ENCODE peak calls at places on chromosomes 13 and 19, in four cellular contexts. C is Peyer's patch, P is uterus, Y is IMR-90. A is an unnamed sample.

GRCh38 chr19:49558591-49558990 is 21.8 kb downstream of the NOSIP start:
- DNase-seq in P (no peak), C (no peak), Y (no peak), A (no peak)

GRCh38 chr13:95146486-95146885 is 154.8 kb downstream of the ABCC4 start:
- DNase-seq in Y (no peak), P (no peak), C (no peak), A (no peak)

GRCh38 chr13:107587681-107588080 is 627.7 kb downstream of the LIG4 start:
- DNase-seq in C (no peak), Y (no peak), P (no peak), A (no peak)

GRCh38 chr19:1172353-1173159 is 1.5 kb downstream of the SBNO2 start:
- DNase-seq in Y (peak), P (peak), C (peak), A (no peak)

GRCh38 chr13:79658333-79658975 is 177.5 kb downstream of the NDFIP2 start:
- DNase-seq in Y (no peak), P (no peak), C (no peak), A (no peak)

GRCh38 chr13:34230271-34230670 is 412.3 kb downstream of the RFC3 start:
- DNase-seq in P (no peak), C (no peak), Y (no peak), A (no peak)

GRCh38 chr13:70380809-70381208 is 272.6 kb upstream of the KLHL1 start:
- DNase-seq in P (no peak), C (no peak), Y (no peak), A (no peak)

GRCh38 chr19:485583-486236 is 10.6 kb upstream of the MADCAM1 start:
- DNase-seq in C (no peak), Y (no peak), P (no peak), A (no peak)

GRCh38 chr19:47240996-47241918 is 10.3 kb upstream of the BBC3 start:
- DNase-seq in C (peak), P (peak), Y (peak), A (peak)

GRCh38 chr13:71525004-71525403 is 342.0 kb downstream of the DACH1 start:
- DNase-seq in P (no peak), C (no peak), Y (no peak), A (no peak)

GRCh38 chr13:83355042-83355441 is 527.2 kb downstream of the SLITRK1 start:
- DNase-seq in P (no peak), Y (no peak), C (no peak), A (no peak)

DNA sequence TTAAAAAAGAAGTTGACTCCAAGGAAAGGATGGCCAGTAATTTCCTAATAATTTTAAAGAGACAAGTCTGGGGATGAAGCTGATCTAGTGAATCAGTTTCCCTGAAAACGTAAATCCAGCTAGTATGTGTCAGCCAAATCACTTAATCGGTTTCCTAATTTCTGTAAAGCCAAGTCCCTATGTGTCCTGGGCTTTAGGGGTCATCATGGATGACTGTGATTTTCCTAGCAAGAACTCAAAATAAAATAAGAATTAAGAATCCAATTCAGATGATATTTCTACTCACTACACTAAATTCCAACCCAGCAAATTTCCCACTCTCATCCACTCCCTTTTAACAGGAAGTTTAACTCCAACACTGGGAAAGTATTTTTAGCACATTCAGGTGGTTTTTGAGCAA is 35.8 kb downstream of the ELF1 start:
- DNase-seq in Y (no peak), P (no peak), C (no peak), A (no peak)
- H3K27ac ChIP-seq in Y (no peak), P (peak), C (peak), A (peak)

GRCh38 chr19:51799998-51800848 is 5.3 kb downstream of the FPR3 start:
- DNase-seq in C (no peak), P (peak), Y (peak), A (peak)
- H3K27ac ChIP-seq in C (peak), P (peak), Y (no peak), A (peak)

DNA sequence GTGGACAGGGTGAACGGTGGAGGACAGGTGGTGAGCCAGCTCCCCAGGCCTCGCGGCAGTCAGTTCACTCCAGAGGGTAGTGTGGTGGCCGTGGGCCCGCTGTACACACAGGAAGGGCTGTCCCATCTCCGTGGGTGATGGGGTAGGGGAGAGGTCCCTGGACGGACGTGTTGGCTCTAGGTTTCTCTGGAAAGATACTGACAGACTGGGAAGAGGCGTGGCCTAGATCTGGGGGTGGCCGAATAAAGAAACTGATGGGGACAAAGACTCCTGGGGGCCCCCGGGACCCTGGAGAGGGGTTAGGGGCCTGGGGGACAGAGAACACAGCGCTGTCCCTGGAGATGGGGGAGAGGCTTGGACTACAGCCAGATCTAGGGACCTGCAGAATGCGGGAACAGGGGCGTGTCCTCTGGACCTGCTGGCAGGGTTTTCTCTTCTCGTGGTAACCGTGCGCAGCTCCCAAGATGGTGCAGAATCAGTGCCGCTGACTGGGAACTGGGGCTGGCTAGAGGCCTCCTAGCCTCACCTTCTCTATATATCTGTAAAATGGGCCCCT is 4.0 kb upstream of the PRAM1 start:
- DNase-seq in Y (no peak), C (no peak), P (no peak), A (no peak)
- H3K27ac ChIP-seq in Y (no peak), C (no peak), P (peak), A (no peak)

GRCh38 chr13:30148171-30148754 is 159.1 kb downstream of the KATNAL1 start:
- DNase-seq in P (no peak), Y (no peak), C (peak), A (no peak)
- H3K27ac ChIP-seq in P (no peak), Y (no peak), C (peak), A (no peak)

GRCh38 chr19:2977001-2977685 is at the start of gene TLE6:
- DNase-seq in Y (peak), P (peak), C (peak), A (peak)
- H3K27ac ChIP-seq in Y (no peak), P (peak), C (no peak), A (no peak)

GRCh38 chr13:49784886-49785570 is 7.5 kb downstream of the KPNA3 start:
- DNase-seq in C (no peak), P (no peak), Y (peak), A (no peak)

GRCh38 chr13:49783865-49784264 is 8.6 kb downstream of the KPNA3 start:
- DNase-seq in P (no peak), Y (no peak), C (no peak), A (no peak)

GRCh38 chr13:49782784-49783183 is 9.7 kb downstream of the KPNA3 start:
- DNase-seq in C (no peak), P (no peak), Y (no peak), A (no peak)

GRCh38 chr13:49789961-49790360 is 2.5 kb downstream of the KPNA3 start:
- DNase-seq in Y (no peak), C (no peak), P (no peak), A (no peak)

GRCh38 chr13:49786609-49787008 is 5.9 kb downstream of the KPNA3 start:
- DNase-seq in C (no peak), P (no peak), Y (no peak), A (no peak)
- H3K27ac ChIP-seq in C (no peak), P (no peak), Y (no peak), A (no peak)

DNA sequence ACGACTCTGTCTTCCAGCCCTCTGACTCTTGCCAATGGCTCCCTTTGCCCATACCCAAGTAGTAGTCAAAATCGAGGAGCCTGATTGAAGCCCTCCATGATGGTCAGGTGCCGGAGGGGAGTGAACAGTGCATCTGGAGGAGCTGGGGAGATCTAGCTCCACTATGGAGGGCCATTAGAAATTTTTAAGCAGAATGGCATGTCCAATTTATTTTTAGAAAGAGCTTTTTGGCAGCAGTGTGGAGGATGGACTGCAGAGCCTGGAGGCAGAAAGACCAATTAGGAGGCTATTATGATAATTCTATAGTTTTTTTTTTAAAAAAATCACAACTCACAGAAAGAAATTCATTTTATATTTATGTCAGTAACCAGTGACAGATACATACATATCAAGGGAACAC is 92.7 kb upstream of the SLC7A1 start:
- DNase-seq in Y (no peak), C (no peak), P (no peak), A (no peak)
- H3K27ac ChIP-seq in Y (no peak), C (no peak), P (no peak), A (no peak)

GRCh38 chr19:3578390-3578789 is 5.6 kb downstream of the HMG20B start:
- DNase-seq in P (no peak), C (no peak), Y (no peak), A (no peak)
- H3K27ac ChIP-seq in P (no peak), C (no peak), Y (no peak), A (no peak)

GRCh38 chr19:11264452-11265176 is 2.3 kb upstream of the DOCK6 start:
- DNase-seq in Y (no peak), C (no peak), P (no peak), A (no peak)
- H3K27ac ChIP-seq in Y (no peak), C (peak), P (no peak), A (no peak)

A was measured in brain microvascular endothelial cell.